ENCODE peak calls at places on chromosomes 5 and 9, in five cellular contexts. D, G, H, U and F are unnamed samples.

GRCh38 chr5:15757103-15757502 is 257.1 kb downstream of the FBXL7 start:
- DNase-seq in U (no peak), G (peak), H (no peak), D (peak), F (no peak)

GRCh38 chr5:133041910-133042309 is 9.9 kb upstream of the HSPA4 start:
- DNase-seq in H (no peak), G (peak), D (peak), U (no peak), F (no peak)

GRCh38 chr5:107538331-107539162 is 132.2 kb downstream of the EFNA5 start:
- DNase-seq in U (no peak), G (no peak), D (no peak), H (no peak), F (no peak)

GRCh38 chr9:3858961-3859360 is 333.2 kb upstream of the RFX3 start:
- DNase-seq in H (no peak), D (peak), G (no peak), U (no peak), F (no peak)

GRCh38 chr5:179123491-179124328 is 63.5 kb downstream of the ZNF354C start:
- DNase-seq in H (no peak), D (no peak), U (no peak), G (no peak), F (no peak)

GRCh38 chr5:95738069-95738468 is 6.9 kb downstream of the RHOBTB3 start:
- DNase-seq in H (no peak), D (no peak), G (no peak), U (no peak), F (no peak)

GRCh38 chr5:142325677-142326479 is 1.1 kb upstream of the SPRY4 start:
- DNase-seq in G (peak), H (peak), U (no peak), D (peak), F (no peak)

GRCh38 chr5:137141779-137142178 is 357.3 kb downstream of the SPOCK1 start:
- DNase-seq in D (peak), H (no peak), U (no peak), G (no peak), F (no peak)

GRCh38 chr5:140302786-140303639 is at the start of gene PFDN1:
- DNase-seq in G (peak), U (peak), H (peak), D (peak), F (peak)

GRCh38 chr5:100647461-100648230 is 112.5 kb downstream of the FAM174A start:
- DNase-seq in H (peak), U (peak), D (peak), G (peak), F (no peak)

GRCh38 chr9:69292078-69292477 is 32.9 kb upstream of the ENTREP1 start:
- DNase-seq in D (no peak), U (no peak), H (no peak), G (no peak), F (no peak)

GRCh38 chr5:25459082-25459481 is 814.3 kb upstream of the CDH10 start:
- DNase-seq in U (no peak), G (no peak), D (no peak), H (no peak), F (no peak)

GRCh38 chr5:25453500-25453899 is 808.7 kb upstream of the CDH10 start:
- DNase-seq in H (no peak), D (no peak), U (no peak), G (no peak), F (no peak)

DNA sequence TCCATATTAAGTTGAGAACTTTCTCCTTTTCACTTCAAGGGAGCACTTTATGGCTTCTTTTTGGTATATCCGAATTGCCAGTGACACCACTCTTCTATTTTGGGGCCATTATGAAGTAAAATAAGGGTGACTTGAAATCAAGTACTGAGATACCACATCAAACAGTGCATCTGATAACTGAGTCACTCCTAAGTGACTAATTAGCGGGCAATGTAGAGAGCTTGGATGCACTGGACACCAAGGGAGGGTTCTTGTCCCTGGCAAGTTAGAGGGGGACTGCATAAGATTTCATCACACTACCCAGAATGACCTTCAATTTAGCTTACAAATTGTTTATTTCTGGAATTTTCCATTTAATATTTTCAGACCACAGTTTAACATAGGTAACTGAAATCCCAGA is 813.9 kb upstream of the CDH10 start:
- DNase-seq in U (no peak), G (no peak), D (no peak), H (no peak), F (no peak)
- TF ChIP-seq EZH2phosphoT487 in U (no peak), G (no peak), D (no peak), H (no peak), F (no peak)

DNA sequence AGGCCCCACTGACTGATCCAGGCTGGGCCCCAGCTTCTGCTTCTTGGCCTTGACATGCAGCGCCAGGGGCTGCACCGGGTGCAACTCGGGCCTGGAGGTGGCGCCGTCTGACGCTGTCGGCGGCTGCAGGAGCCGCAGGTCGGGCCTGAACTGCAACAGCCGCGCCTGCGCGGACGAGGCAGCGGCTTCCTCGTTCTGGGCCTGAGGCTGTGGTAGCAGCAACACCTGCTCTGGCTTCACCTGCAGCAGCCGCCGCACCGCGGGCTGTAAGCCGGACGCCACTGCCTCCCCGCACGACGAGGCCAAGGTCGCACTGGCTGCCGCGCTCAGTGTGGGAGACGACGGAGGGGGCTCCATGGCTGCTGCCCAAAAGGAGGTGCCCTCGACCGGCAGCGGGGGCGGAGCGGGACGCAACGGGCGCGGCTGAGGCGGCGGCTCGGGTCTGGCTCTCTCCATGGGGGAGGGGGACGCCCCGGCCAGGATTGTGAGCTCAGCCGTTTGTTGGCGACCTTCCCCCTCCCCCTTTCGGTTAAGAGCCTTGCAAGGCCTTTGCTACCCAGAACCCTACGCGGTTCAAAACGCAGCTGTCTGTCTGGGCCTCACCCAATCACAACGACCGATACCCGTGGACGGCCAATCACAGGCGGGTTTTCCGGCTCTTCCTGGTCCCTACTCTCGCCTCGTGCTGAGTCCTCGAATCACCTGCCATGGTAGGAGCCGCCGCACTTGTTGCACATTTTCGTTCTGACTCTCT is 438 bp downstream of the SOX30 start:
- DNase-seq in U (peak), D (peak), G (peak), H (peak), F (no peak)
- TF ChIP-seq EZH2phosphoT487 in U (no peak), D (no peak), G (no peak), H (no peak), F (no peak)

GRCh38 chr5:1352231-1352825 is 7.4 kb upstream of the CLPTM1L start:
- DNase-seq in G (no peak), D (no peak), U (no peak), H (no peak), F (no peak)

GRCh38 chr5:1354491-1355033 is 9.7 kb upstream of the CLPTM1L start:
- DNase-seq in G (no peak), H (no peak), D (no peak), U (no peak), F (no peak)

GRCh38 chr5:1348986-1349245 is 4.0 kb upstream of the CLPTM1L start:
- DNase-seq in H (no peak), G (peak), D (no peak), U (no peak), F (peak)

GRCh38 chr5:1349246-1349645 is 4.3 kb upstream of the CLPTM1L start:
- DNase-seq in H (peak), U (no peak), G (no peak), D (no peak), F (no peak)

GRCh38 chr5:1351156-1351555 is 6.3 kb upstream of the CLPTM1L start:
- DNase-seq in U (no peak), G (no peak), D (no peak), H (no peak), F (no peak)
- TF ChIP-seq EZH2phosphoT487 in U (no peak), G (no peak), D (no peak), H (no peak), F (no peak)

GRCh38 chr9:14068690-14069089 is 245.3 kb downstream of the NFIB start:
- DNase-seq in U (no peak), G (no peak), H (no peak), D (no peak), F (peak)
- TF ChIP-seq EZH2phosphoT487 in U (no peak), G (no peak), H (no peak), D (no peak), F (no peak)

GRCh38 chr5:171168177-171168576 is 140.9 kb upstream of the TLX3 start:
- DNase-seq in H (no peak), G (no peak), D (no peak), U (no peak), F (no peak)
- TF ChIP-seq EZH2phosphoT487 in H (no peak), G (no peak), D (no peak), U (no peak), F (no peak)

GRCh38 chr5:176772271-176773210 is 37.8 kb upstream of the UNC5A start:
- DNase-seq in H (no peak), U (no peak), G (no peak), D (no peak), F (no peak)
- TF ChIP-seq EZH2phosphoT487 in H (no peak), U (no peak), G (no peak), D (no peak), F (no peak)

GRCh38 chr5:154860123-154860522 is 1.7 kb downstream of the CNOT8 start:
- DNase-seq in D (peak), H (peak), G (peak), U (no peak), F (peak)

GRCh38 chr5:154863291-154864080 is 5.1 kb downstream of the CNOT8 start:
- DNase-seq in H (no peak), D (no peak), G (no peak), U (no peak), F (no peak)

GRCh38 chr5:154861946-154862345 is 3.5 kb downstream of the CNOT8 start:
- DNase-seq in U (no peak), G (no peak), D (no peak), H (no peak), F (no peak)

GRCh38 chr5:154860765-154861164 is 2.3 kb downstream of the CNOT8 start:
- DNase-seq in U (no peak), H (no peak), G (no peak), D (peak), F (peak)

DNA sequence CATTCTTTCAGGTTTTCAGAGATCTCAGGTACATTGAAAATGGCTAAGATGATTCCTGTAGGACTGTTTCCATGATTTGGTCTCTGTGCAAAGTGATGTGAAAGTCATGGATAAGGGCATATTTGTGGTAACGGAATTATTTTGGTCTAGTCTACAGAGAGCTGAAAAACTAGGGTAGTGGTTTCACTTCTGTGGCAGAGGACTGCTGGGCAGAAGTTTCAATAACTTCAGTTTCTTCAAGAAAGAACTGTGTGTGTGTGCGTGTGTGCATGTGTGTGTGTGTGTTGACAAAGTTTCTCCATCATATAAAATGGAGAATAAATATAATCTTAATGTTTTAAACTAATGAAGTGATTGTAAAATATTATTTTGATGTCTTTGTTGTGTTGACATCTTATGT is 4.3 kb downstream of the CNOT8 start:
- DNase-seq in H (no peak), U (peak), D (peak), G (no peak), F (no peak)
- TF ChIP-seq EZH2phosphoT487 in H (no peak), U (no peak), D (no peak), G (no peak), F (no peak)

DNA sequence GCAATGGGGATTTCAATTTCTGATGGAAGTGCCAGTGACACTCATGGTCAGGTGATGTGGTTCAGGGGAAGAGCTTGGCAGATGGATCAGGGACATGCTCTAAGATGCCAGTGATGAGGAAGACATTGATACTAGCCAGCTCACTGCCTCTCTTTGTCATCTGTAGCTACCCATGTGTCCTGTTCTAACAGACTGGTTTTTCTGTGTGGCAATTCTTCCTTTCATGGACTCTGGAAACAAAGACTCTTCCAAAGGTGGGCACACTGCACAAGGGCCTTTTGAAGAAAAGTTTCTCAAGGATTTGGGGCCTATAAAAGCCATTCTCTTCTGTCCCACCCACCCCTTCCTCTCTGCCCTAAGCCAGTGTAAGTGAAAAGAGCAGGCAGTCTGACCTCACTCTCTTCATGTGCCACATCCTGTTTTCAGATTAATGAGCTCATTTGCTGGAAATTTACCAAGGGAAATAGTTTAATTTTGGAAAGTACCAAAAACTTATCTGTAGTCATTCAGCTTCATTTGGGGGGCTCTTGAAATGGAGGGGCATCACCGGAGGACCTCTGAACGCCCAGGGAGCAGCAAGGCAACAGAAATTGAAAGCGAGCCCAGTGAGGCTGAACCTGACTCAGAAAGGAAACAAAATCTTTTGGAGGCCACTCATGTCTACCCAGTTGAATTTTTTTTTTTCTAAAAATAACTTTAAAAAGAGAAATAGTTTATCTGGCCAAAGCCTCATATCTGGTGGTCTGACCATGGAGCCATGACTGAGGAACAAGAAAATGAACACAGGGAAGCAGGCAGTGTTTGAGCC is 4.9 kb upstream of the TRAF1 start:
- DNase-seq in D (peak), U (peak), G (no peak), H (no peak), F (peak)
- TF ChIP-seq EZH2phosphoT487 in D (no peak), U (no peak), G (no peak), H (no peak), F (no peak)

GRCh38 chr5:41510176-41510831 is at the start of gene PLCXD3:
- DNase-seq in U (no peak), G (peak), D (peak), H (peak), F (no peak)
- TF ChIP-seq EZH2phosphoT487 in U (no peak), G (no peak), D (no peak), H (peak), F (no peak)

GRCh38 chr5:122392844-122393243 is 80.8 kb downstream of the SNCAIP start:
- DNase-seq in U (no peak), H (no peak), D (peak), G (no peak), F (no peak)
- TF ChIP-seq EZH2phosphoT487 in U (no peak), H (no peak), D (no peak), G (no peak), F (no peak)